ENCODE peak calls at places on chromosomes 2 and 18, in seven cellular contexts. Y, J, N, S, Z, H and G are unnamed samples.

GRCh38 chr2:219335373-219335786 is 2.8 kb upstream of the RESP18 start:
- DNase-seq in Y (no peak), J (no peak), N (no peak), S (no peak), Z (no peak), H (no peak), G (no peak)

GRCh38 chr2:50746526-50746925 is 285.4 kb downstream of the NRXN1 start:
- DNase-seq in Y (peak; percentile 46), J (no peak), N (no peak), S (no peak), Z (no peak), H (no peak), G (no peak)

GRCh38 chr2:71452565-71452964 is 796 bp upstream of the DYSF start:
- DNase-seq in Y (peak; percentile 23), J (no peak), N (no peak), S (no peak), Z (peak; percentile 90), H (peak; percentile 45), G (peak; percentile 52)

GRCh38 chr18:79497638-79498081 is 101.9 kb downstream of the NFATC1 start:
- DNase-seq in Y (no peak), J (peak; percentile 51), N (no peak), S (no peak), Z (no peak), H (no peak), G (no peak)

GRCh38 chr2:263774-264492 is at the start of gene SH3YL1:
- DNase-seq in Y (no peak), J (peak; percentile 89), N (peak; percentile 72), S (peak; percentile 87), Z (peak; percentile 63), H (no peak), G (no peak)

GRCh38 chr2:66436546-66436945 is 1.6 kb downstream of the MEIS1 start:
- DNase-seq in Y (no peak), J (no peak), N (no peak), S (no peak), Z (no peak), H (no peak), G (no peak)

GRCh38 chr18:72727776-72728175 is 140.0 kb downstream of the NETO1 start:
- DNase-seq in Y (no peak), J (no peak), N (no peak), S (no peak), Z (no peak), H (no peak), G (no peak)

GRCh38 chr2:225842939-225843338 is 443.4 kb downstream of the NYAP2 start:
- DNase-seq in Y (no peak), J (no peak), N (no peak), S (no peak), Z (no peak), H (no peak), G (no peak)

GRCh38 chr2:51335072-51336058 is 303.4 kb upstream of the NRXN1 start:
- DNase-seq in Y (no peak), J (no peak), N (no peak), S (no peak), Z (no peak), H (no peak), G (no peak)

GRCh38 chr2:217703102-217703501 is 299.7 kb downstream of the TNS1 start:
- DNase-seq in Y (no peak), J (no peak), N (no peak), S (no peak), Z (no peak), H (no peak), G (no peak)

GRCh38 chr2:42916394-42916793 is 124.0 kb upstream of the HAAO start:
- DNase-seq in Y (no peak), J (peak; percentile 13), N (no peak), S (no peak), Z (no peak), H (no peak), G (no peak)

GRCh38 chr2:150090031-150090430 is 397.4 kb downstream of the RND3 start:
- DNase-seq in Y (no peak), J (no peak), N (no peak), S (no peak), Z (no peak), H (no peak), G (no peak)

GRCh38 chr2:150081775-150082517 is 405.5 kb downstream of the RND3 start:
- DNase-seq in Y (no peak), J (no peak), N (no peak), S (no peak), Z (no peak), H (no peak), G (no peak)

GRCh38 chr2:150080115-150080514 is 407.4 kb downstream of the RND3 start:
- DNase-seq in Y (no peak), J (no peak), N (no peak), S (no peak), Z (no peak), H (no peak), G (no peak)

GRCh38 chr2:150088538-150088937 is 398.9 kb downstream of the RND3 start:
- DNase-seq in Y (no peak), J (no peak), N (no peak), S (no peak), Z (no peak), H (no peak), G (no peak)

GRCh38 chr2:150085478-150085877 is 402.0 kb downstream of the RND3 start:
- DNase-seq in Y (no peak), J (no peak), N (no peak), S (no peak), Z (no peak), H (no peak), G (no peak)
- H3K4me1 ChIP-seq in Y (no peaks in the 10 kb centered on the region), J (no peaks in the 10 kb centered on the region), N (no peaks in the 10 kb centered on the region), S (no peaks in the 10 kb centered on the region), Z (no peaks in the 10 kb centered on the region), H (no peaks in the 10 kb centered on the region), G (peaks cover 7% of the 10 kb centered on the region)

DNA sequence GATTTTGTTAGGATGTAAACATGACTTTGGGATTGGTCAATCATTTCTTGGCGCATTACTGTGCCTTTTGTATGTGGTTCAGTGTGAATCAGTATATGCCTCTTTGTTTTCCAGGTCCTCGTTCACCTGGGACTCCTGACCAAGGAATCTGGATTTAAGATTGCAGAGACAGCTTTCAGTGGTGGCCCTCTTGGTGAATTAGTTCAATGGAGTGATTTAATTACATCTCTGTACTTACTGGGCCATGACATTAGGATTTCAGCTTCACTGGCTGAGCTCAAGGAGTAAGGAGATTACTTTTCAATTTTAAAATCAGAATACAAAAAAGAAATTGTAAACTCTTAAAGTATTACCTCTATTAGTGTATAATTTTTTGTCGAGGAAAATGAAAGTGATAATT is 87.6 kb downstream of the MGAT5 start:
- DNase-seq in Y (no peak), J (no peak), N (no peak), S (no peak), Z (no peak), H (no peak), G (no peak)
- H3K36me3 ChIP-seq in Y (peaks cover 78% of the 10 kb centered on the region), J (no peaks in the 10 kb centered on the region), N (no peaks in the 10 kb centered on the region), S (peaks cover 5% of the 10 kb centered on the region), Z (no peaks in the 10 kb centered on the region), H (no peaks in the 10 kb centered on the region), G (peaks cover 25% of the 10 kb centered on the region)

GRCh38 chr18:3264362-3264761 is 2.4 kb downstream of the MYL12B start:
- DNase-seq in Y (no peak), J (peak; percentile 73), N (no peak), S (no peak), Z (no peak), H (peak; percentile 80), G (no peak)
- H3K4me1 ChIP-seq in Y (peaks cover 70% of the 10 kb centered on the region), J (peaks cover 30% of the 10 kb centered on the region), N (peaks cover 76% of the 10 kb centered on the region), S (peaks cover 79% of the 10 kb centered on the region), Z (peaks cover 80% of the 10 kb centered on the region), H (peaks cover 56% of the 10 kb centered on the region), G (peaks cover 97% of the 10 kb centered on the region)

GRCh38 chr2:1649871-1650473 is 94.3 kb downstream of the PXDN start:
- DNase-seq in Y (no peak), J (no peak), N (no peak), S (no peak), Z (no peak), H (no peak), G (no peak)

GRCh38 chr2:1648241-1649102 is 95.8 kb downstream of the PXDN start:
- DNase-seq in Y (no peak), J (no peak), N (no peak), S (no peak), Z (no peak), H (no peak), G (no peak)

GRCh38 chr2:1649103-1649870 is 95.0 kb downstream of the PXDN start:
- DNase-seq in Y (no peak), J (no peak), N (no peak), S (no peak), Z (no peak), H (no peak), G (no peak)

GRCh38 chr2:1651131-1652066 is 92.9 kb downstream of the PXDN start:
- DNase-seq in Y (no peak), J (no peak), N (no peak), S (no peak), Z (no peak), H (no peak), G (no peak)

GRCh38 chr2:1650474-1650872 is 93.8 kb downstream of the PXDN start:
- DNase-seq in Y (no peak), J (no peak), N (no peak), S (no peak), Z (no peak), H (no peak), G (no peak)
- H3K36me3 ChIP-seq in Y (no peaks in the 10 kb centered on the region), J (no peaks in the 10 kb centered on the region), N (no peaks in the 10 kb centered on the region), S (peaks cover 17% of the 10 kb centered on the region), Z (no peaks in the 10 kb centered on the region), H (peaks cover 19% of the 10 kb centered on the region), G (peaks cover 31% of the 10 kb centered on the region)